ENCODE peak calls at places on chromosomes 4 and X, in seven cellular contexts. One of them, this sample, is unnamed.
A peak's percentile ranks its signal among the peaks of the same experiment; 100 is the strongest.

GRCh38 chr4:169005453-169006099 is 4.5 kb downstream of the CBR4 start:
- DNase-seq in aorta: no peak
- DNase-seq in CD8-positive, alpha-beta memory T cell: no peak
- DNase-seq in brain microvascular endothelial cell: no peak
- DNase-seq in lower lobe of right lung: no peak
- DNase-seq in OCI-LY7: peak; percentile 5
- DNase-seq in transverse colon: no peak
- DNase-seq in this sample: no peak

GRCh38 chr4:19063662-19064061 is 1042.1 kb upstream of the LCORL start:
- DNase-seq in OCI-LY7: peak; percentile 32
- DNase-seq in lower lobe of right lung: no peak
- DNase-seq in brain microvascular endothelial cell: no peak
- DNase-seq in transverse colon: no peak
- DNase-seq in CD8-positive, alpha-beta memory T cell: no peak
- DNase-seq in aorta: no peak
- DNase-seq in this sample: no peak

GRCh38 chr4:13539047-13539720 is 5.1 kb downstream of the NKX3-2 start:
- DNase-seq in aorta: no peak
- DNase-seq in transverse colon: no peak
- DNase-seq in OCI-LY7: no peak
- DNase-seq in CD8-positive, alpha-beta memory T cell: no peak
- DNase-seq in lower lobe of right lung: no peak
- DNase-seq in brain microvascular endothelial cell: no peak
- DNase-seq in this sample: no peak

GRCh38 chrX:136767104-136767941 is 13.4 kb downstream of the ARHGEF6 start:
- DNase-seq in CD8-positive, alpha-beta memory T cell: peak; percentile 10
- DNase-seq in OCI-LY7: peak; percentile 73
- DNase-seq in brain microvascular endothelial cell: peak; percentile 38
- DNase-seq in transverse colon: peak; percentile 64
- DNase-seq in aorta: peak; percentile 84
- DNase-seq in lower lobe of right lung: peak; percentile 79
- DNase-seq in this sample: no peak

GRCh38 chrX:95860127-95860526 is 824.5 kb upstream of the DIAPH2 start:
- DNase-seq in lower lobe of right lung: no peak
- DNase-seq in brain microvascular endothelial cell: no peak
- DNase-seq in OCI-LY7: no peak
- DNase-seq in CD8-positive, alpha-beta memory T cell: no peak
- DNase-seq in aorta: no peak
- DNase-seq in transverse colon: no peak
- DNase-seq in this sample: no peak

GRCh38 chr4:9970399-9971011 is 50.8 kb downstream of the SLC2A9 start:
- DNase-seq in aorta: no peak
- DNase-seq in lower lobe of right lung: no peak
- DNase-seq in brain microvascular endothelial cell: no peak
- DNase-seq in transverse colon: peak; percentile 39
- DNase-seq in CD8-positive, alpha-beta memory T cell: no peak
- DNase-seq in OCI-LY7: peak; percentile 40
- DNase-seq in this sample: no peak

GRCh38 chr4:8904041-8904501 is 32.4 kb upstream of the HMX1 start:
- DNase-seq in OCI-LY7: no peak
- DNase-seq in brain microvascular endothelial cell: no peak
- DNase-seq in transverse colon: no peak
- DNase-seq in lower lobe of right lung: no peak
- DNase-seq in CD8-positive, alpha-beta memory T cell: no peak
- DNase-seq in aorta: peak; percentile 17
- DNase-seq in this sample: no peak

GRCh38 chr4:72302981-72303704 is 265.9 kb downstream of the ADAMTS3 start:
- DNase-seq in CD8-positive, alpha-beta memory T cell: peak; percentile 6
- DNase-seq in transverse colon: peak; percentile 13
- DNase-seq in OCI-LY7: peak; percentile 52
- DNase-seq in brain microvascular endothelial cell: peak; percentile 35
- DNase-seq in aorta: no peak
- DNase-seq in lower lobe of right lung: no peak
- DNase-seq in this sample: peak; percentile 18

GRCh38 chr4:181960384-181960783 is 282.8 kb upstream of the TENM3 start:
- DNase-seq in CD8-positive, alpha-beta memory T cell: no peak
- DNase-seq in brain microvascular endothelial cell: no peak
- DNase-seq in OCI-LY7: no peak
- DNase-seq in aorta: no peak
- DNase-seq in transverse colon: no peak
- DNase-seq in lower lobe of right lung: no peak
- DNase-seq in this sample: peak; percentile 43

GRCh38 chrX:110418220-110418856 is 59.7 kb downstream of the RTL9 start:
- DNase-seq in transverse colon: no peak
- DNase-seq in OCI-LY7: no peak
- DNase-seq in CD8-positive, alpha-beta memory T cell: no peak
- DNase-seq in brain microvascular endothelial cell: peak; percentile 54
- DNase-seq in lower lobe of right lung: peak; percentile 46
- DNase-seq in aorta: no peak
- DNase-seq in this sample: no peak

GRCh38 chr4:123649248-123649643 is 252.7 kb downstream of the SPRY1 start:
- DNase-seq in aorta: no peak
- DNase-seq in lower lobe of right lung: no peak
- DNase-seq in brain microvascular endothelial cell: no peak
- DNase-seq in transverse colon: no peak
- DNase-seq in OCI-LY7: peak; percentile 14
- DNase-seq in CD8-positive, alpha-beta memory T cell: no peak
- DNase-seq in this sample: no peak

GRCh38 chr4:164438321-164438720 is 315.6 kb upstream of the SMIM31 start:
- DNase-seq in brain microvascular endothelial cell: peak; percentile 79
- DNase-seq in aorta: no peak
- DNase-seq in transverse colon: no peak
- DNase-seq in lower lobe of right lung: no peak
- DNase-seq in OCI-LY7: no peak
- DNase-seq in CD8-positive, alpha-beta memory T cell: no peak
- DNase-seq in this sample: no peak

GRCh38 chr4:123587983-123588494 is 191.4 kb downstream of the SPRY1 start:
- DNase-seq in aorta: peak; percentile 53
- DNase-seq in OCI-LY7: no peak
- DNase-seq in CD8-positive, alpha-beta memory T cell: no peak
- DNase-seq in brain microvascular endothelial cell: peak; percentile 65
- DNase-seq in transverse colon: peak; percentile 76
- DNase-seq in lower lobe of right lung: no peak
- DNase-seq in this sample: peak; percentile 82

GRCh38 chrX:33207056-33207455 is 4.3 kb downstream of the DMD start:
- DNase-seq in aorta: no peak
- DNase-seq in brain microvascular endothelial cell: no peak
- DNase-seq in transverse colon: no peak
- DNase-seq in lower lobe of right lung: no peak
- DNase-seq in OCI-LY7: no peak
- DNase-seq in CD8-positive, alpha-beta memory T cell: no peak
- DNase-seq in this sample: no peak

GRCh38 chr4:78566834-78567501 is 15.4 kb downstream of the ANXA3 start:
- DNase-seq in transverse colon: no peak
- DNase-seq in OCI-LY7: no peak
- DNase-seq in brain microvascular endothelial cell: no peak
- DNase-seq in aorta: no peak
- DNase-seq in lower lobe of right lung: no peak
- DNase-seq in CD8-positive, alpha-beta memory T cell: no peak
- DNase-seq in this sample: no peak

GRCh38 chr4:38667005-38667771 is 3.2 kb downstream of the KLF3 start:
- DNase-seq in transverse colon: peak; percentile 87
- DNase-seq in CD8-positive, alpha-beta memory T cell: peak; percentile 58
- DNase-seq in lower lobe of right lung: peak; percentile 64
- DNase-seq in aorta: peak; percentile 83
- DNase-seq in brain microvascular endothelial cell: peak; percentile 98
- DNase-seq in OCI-LY7: peak; percentile 16
- DNase-seq in this sample: peak; percentile 98

GRCh38 chr4:77036206-77036605 is 39.6 kb downstream of the CCNI start:
- DNase-seq in lower lobe of right lung: no peak
- DNase-seq in brain microvascular endothelial cell: peak; percentile 92
- DNase-seq in aorta: no peak
- DNase-seq in transverse colon: no peak
- DNase-seq in OCI-LY7: no peak
- DNase-seq in CD8-positive, alpha-beta memory T cell: no peak
- DNase-seq in this sample: peak; percentile 67

GRCh38 chr4:113474017-113474416 is 287.5 kb downstream of the CAMK2D start:
- DNase-seq in aorta: no peak
- DNase-seq in CD8-positive, alpha-beta memory T cell: no peak
- DNase-seq in transverse colon: no peak
- DNase-seq in lower lobe of right lung: no peak
- DNase-seq in brain microvascular endothelial cell: peak; percentile 24
- DNase-seq in OCI-LY7: no peak
- DNase-seq in this sample: peak; percentile 98

GRCh38 chr4:86935499-86935832 is 655 bp downstream of the AFF1 start:
- DNase-seq in lower lobe of right lung: no peak
- DNase-seq in transverse colon: no peak
- DNase-seq in aorta: no peak
- DNase-seq in brain microvascular endothelial cell: no peak
- DNase-seq in OCI-LY7: no peak
- DNase-seq in CD8-positive, alpha-beta memory T cell: no peak
- DNase-seq in this sample: no peak

GRCh38 chrX:153487590-153488071 is 7.1 kb upstream of the BGN start:
- DNase-seq in aorta: peak; percentile 89
- DNase-seq in transverse colon: no peak
- DNase-seq in OCI-LY7: no peak
- DNase-seq in lower lobe of right lung: no peak
- DNase-seq in CD8-positive, alpha-beta memory T cell: no peak
- DNase-seq in brain microvascular endothelial cell: no peak
- DNase-seq in this sample: no peak

GRCh38 chr4:182978152-182978827 is 61.1 kb upstream of the DCTD start:
- DNase-seq in lower lobe of right lung: no peak
- DNase-seq in aorta: no peak
- DNase-seq in transverse colon: no peak
- DNase-seq in brain microvascular endothelial cell: peak; percentile 88
- DNase-seq in OCI-LY7: peak; percentile 20
- DNase-seq in CD8-positive, alpha-beta memory T cell: no peak
- DNase-seq in this sample: peak; percentile 69

DNA sequence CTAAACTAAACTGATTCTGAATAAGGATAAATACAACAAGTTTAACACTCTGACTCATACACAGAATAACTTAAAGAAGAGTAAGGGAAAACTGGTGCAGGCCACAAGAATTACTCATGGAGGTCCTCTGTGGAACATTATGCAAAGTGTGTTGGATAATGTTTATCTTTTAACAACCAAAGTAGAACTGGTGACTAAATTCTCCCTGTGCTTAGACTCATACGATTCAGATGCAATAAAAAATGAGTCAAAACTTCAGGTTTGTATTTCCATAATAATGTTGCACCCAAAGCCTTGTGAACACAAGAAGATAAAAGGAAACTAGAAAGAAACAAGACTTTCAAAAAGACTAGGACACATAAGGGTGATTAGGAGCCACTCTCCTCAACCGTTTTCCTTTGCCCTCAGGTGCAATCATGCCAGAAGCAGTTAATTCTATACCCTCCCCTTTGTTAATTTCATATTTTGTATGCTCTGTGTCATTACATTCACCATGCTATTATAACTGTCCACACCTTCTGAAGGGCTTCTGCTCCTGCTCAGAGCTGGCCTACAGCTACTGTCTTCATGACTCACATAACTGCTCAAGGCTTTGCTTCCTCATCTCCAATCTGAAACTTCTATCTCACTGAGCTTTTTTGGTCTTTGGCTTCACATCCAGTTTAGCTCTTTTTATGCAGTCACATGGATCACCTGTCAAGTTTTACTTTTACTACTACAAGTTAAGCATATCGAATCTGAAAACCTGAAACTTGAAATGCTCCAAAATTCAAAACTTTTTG is 60.2 kb downstream of the KCNIP4 start:
- DNase-seq in OCI-LY7: no peak
- DNase-seq in brain microvascular endothelial cell: peak; percentile 89
- DNase-seq in CD8-positive, alpha-beta memory T cell: no peak
- DNase-seq in lower lobe of right lung: no peak
- DNase-seq in transverse colon: no peak
- DNase-seq in aorta: no peak
- DNase-seq in this sample: peak; percentile 77
- H3K27ac ChIP-seq in OCI-LY7: no peak overlapping the region
- H3K27ac ChIP-seq in brain microvascular endothelial cell: peak overlapping the region; percentile 58
- H3K27ac ChIP-seq in CD8-positive, alpha-beta memory T cell: no peak overlapping the region
- H3K27ac ChIP-seq in lower lobe of right lung: no peak overlapping the region
- H3K27ac ChIP-seq in transverse colon: no peak overlapping the region
- H3K27ac ChIP-seq in aorta: no peak overlapping the region
- H3K27ac ChIP-seq in this sample: peak overlapping the region; percentile 5

DNA sequence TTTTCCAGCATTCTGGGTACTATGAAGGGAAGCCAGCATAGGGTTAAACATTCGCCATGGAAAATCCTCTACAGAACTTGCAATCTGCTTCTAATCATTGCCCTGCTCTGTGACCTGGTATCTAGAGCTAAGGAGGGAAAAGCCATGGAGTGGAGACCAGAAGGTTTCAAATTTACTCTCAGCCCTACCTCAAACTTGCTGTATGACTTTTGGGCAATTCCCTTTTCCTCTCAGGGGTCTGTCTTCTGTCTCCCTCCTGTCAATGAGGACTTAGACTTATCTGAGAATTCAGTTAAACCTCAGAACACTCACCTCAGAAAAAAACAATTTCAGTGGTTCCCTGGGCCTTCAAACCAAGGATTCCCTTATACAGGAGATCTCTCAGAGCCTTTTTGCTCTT is 29.1 kb downstream of the ARHGEF9 start:
- DNase-seq in brain microvascular endothelial cell: no peak
- DNase-seq in transverse colon: no peak
- DNase-seq in OCI-LY7: no peak
- DNase-seq in lower lobe of right lung: no peak
- DNase-seq in aorta: no peak
- DNase-seq in CD8-positive, alpha-beta memory T cell: no peak
- DNase-seq in this sample: no peak
- H3K27ac ChIP-seq in brain microvascular endothelial cell: no peak overlapping the region
- H3K27ac ChIP-seq in transverse colon: peak overlapping the region; percentile 90
- H3K27ac ChIP-seq in OCI-LY7: no peak overlapping the region
- H3K27ac ChIP-seq in lower lobe of right lung: no peak overlapping the region
- H3K27ac ChIP-seq in aorta: no peak overlapping the region
- H3K27ac ChIP-seq in CD8-positive, alpha-beta memory T cell: no peak overlapping the region
- H3K27ac ChIP-seq in this sample: no peak overlapping the region

GRCh38 chr4:96606451-96606850 is 766.6 kb downstream of the PDHA2 start:
- DNase-seq in lower lobe of right lung: no peak
- DNase-seq in OCI-LY7: no peak
- DNase-seq in transverse colon: no peak
- DNase-seq in CD8-positive, alpha-beta memory T cell: no peak
- DNase-seq in brain microvascular endothelial cell: no peak
- DNase-seq in aorta: no peak
- DNase-seq in this sample: no peak
- H3K27ac ChIP-seq in lower lobe of right lung: no peak overlapping the region
- H3K27ac ChIP-seq in OCI-LY7: no peak overlapping the region
- H3K27ac ChIP-seq in transverse colon: no peak overlapping the region
- H3K27ac ChIP-seq in CD8-positive, alpha-beta memory T cell: no peak overlapping the region
- H3K27ac ChIP-seq in brain microvascular endothelial cell: no peak overlapping the region
- H3K27ac ChIP-seq in aorta: no peak overlapping the region
- H3K27ac ChIP-seq in this sample: no peak overlapping the region

DNA sequence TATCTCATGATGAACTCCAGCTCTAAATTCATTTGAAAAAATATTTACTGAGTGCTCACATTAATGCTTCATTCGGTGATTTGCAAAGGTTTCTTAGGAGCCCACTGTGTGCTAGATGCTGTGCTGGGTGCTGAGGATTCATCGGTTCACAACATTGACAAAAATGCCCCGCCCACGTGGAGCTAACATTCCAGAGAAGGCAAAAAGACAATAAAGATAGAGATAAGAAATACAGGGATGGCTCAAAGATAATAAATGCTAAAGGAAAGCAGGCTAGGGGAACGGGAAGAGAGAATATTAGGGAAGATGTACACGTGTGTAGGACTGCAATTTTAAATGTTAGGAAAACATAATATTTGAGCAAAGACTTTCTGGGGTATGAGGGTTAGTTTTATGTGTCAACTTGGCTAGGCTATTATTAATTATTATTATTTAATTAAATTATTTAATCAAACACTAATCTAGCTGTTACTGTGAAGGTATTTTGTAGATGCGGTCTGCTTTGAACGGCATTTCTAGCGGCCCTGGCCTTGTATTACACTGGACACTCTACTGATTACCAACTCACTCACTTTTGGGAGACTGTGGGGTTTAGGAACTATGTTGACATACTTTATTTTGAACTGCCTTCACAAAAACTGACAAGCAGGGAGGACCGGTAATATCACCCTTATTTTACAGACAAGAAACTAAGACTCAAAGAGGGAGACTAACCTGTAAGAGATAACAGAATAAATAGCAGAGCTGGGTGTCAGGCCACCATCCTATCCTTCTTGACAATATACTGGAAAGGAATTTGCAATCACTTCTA is 61.9 kb upstream of the IRF2 start:
- DNase-seq in transverse colon: peak; percentile 29
- DNase-seq in CD8-positive, alpha-beta memory T cell: no peak
- DNase-seq in brain microvascular endothelial cell: no peak
- DNase-seq in lower lobe of right lung: no peak
- DNase-seq in OCI-LY7: no peak
- DNase-seq in aorta: no peak
- DNase-seq in this sample: no peak
- H3K27ac ChIP-seq in transverse colon: peak overlapping the region; percentile 97
- H3K27ac ChIP-seq in CD8-positive, alpha-beta memory T cell: peak overlapping the region; percentile 88
- H3K27ac ChIP-seq in brain microvascular endothelial cell: peak overlapping the region; percentile 87
- H3K27ac ChIP-seq in lower lobe of right lung: peak overlapping the region; percentile 96
- H3K27ac ChIP-seq in OCI-LY7: peak overlapping the region; percentile 82
- H3K27ac ChIP-seq in aorta: peak overlapping the region; percentile 51
- H3K27ac ChIP-seq in this sample: peak overlapping the region; percentile 91

This sample was measured in foreskin keratinocyte.